ENCODE peak calls at places on chromosomes 6 and 20, in six cellular contexts. V is transverse colon, O is A549, Z is spleen, L is heart left ventricle, G is body of pancreas. R is an unnamed sample.
A peak's percentile ranks its signal among the peaks of the same experiment; 100 is the strongest.

GRCh38 chr6:52664185-52664990 is 6.5 kb upstream of the TMEM14A start:
- DNase-seq in V (peak; percentile 94), O (peak; percentile 94), Z (peak; percentile 91), L (peak; percentile 90), G (peak; percentile 96), R (peak; percentile 88)

GRCh38 chr20:15818651-15819071 is 754.6 kb downstream of the KIF16B start:
- DNase-seq in V (no peak), O (no peak), Z (no peak), L (no peak), G (no peak), R (no peak)

GRCh38 chr20:8305449-8305978 is 173.4 kb downstream of the PLCB1 start:
- DNase-seq in V (peak; percentile 53), O (peak; percentile 8), Z (peak; percentile 85), L (peak; percentile 51), G (peak; percentile 63), R (peak; percentile 74)

GRCh38 chr6:25896252-25896651 is 22.2 kb upstream of the SLC17A3 start:
- DNase-seq in V (no peak), O (no peak), Z (no peak), L (no peak), G (no peak), R (no peak)

GRCh38 chr6:88983532-88983931 is 20.1 kb upstream of the RNGTT start:
- DNase-seq in V (peak; percentile 42), O (peak; percentile 10), Z (no peak), L (no peak), G (peak; percentile 23), R (peak; percentile 7)

GRCh38 chr20:63284544-63284949 is 8.4 kb upstream of the COL20A1 start:
- DNase-seq in V (no peak), O (no peak), Z (no peak), L (no peak), G (no peak), R (no peak)

GRCh38 chr20:25006431-25007167 is 14.0 kb upstream of the APMAP start:
- DNase-seq in V (no peak), O (no peak), Z (peak; percentile 44), L (no peak), G (no peak), R (no peak)

GRCh38 chr6:89599727-89600126 is 38.8 kb downstream of the LYRM2 start:
- DNase-seq in V (no peak), O (no peak), Z (no peak), L (no peak), G (no peak), R (no peak)

GRCh38 chr6:50849016-50849748 is 30.5 kb downstream of the TFAP2B start:
- DNase-seq in V (no peak), O (no peak), Z (no peak), L (no peak), G (no peak), R (no peak)

GRCh38 chr20:45347297-45347935 is 808 bp downstream of the SDC4 start:
- DNase-seq in V (no peak), O (no peak), Z (no peak), L (no peak), G (no peak), R (no peak)

GRCh38 chr6:27890351-27891299 is 21.6 kb downstream of the OR2B2 start:
- DNase-seq in V (peak; percentile 79), O (peak; percentile 66), Z (peak; percentile 94), L (no peak), G (no peak), R (peak; percentile 96)

GRCh38 chr6:90131614-90132423 is 164.8 kb downstream of the BACH2 start:
- DNase-seq in V (no peak), O (no peak), Z (no peak), L (peak; percentile 33), G (no peak), R (no peak)

GRCh38 chr6:129105035-129105434 is 222.1 kb downstream of the LAMA2 start:
- DNase-seq in V (no peak), O (no peak), Z (no peak), L (peak; percentile 44), G (no peak), R (no peak)

GRCh38 chr6:136031982-136032381 is 180.5 kb downstream of the PDE7B start:
- DNase-seq in V (no peak), O (peak; percentile 29), Z (no peak), L (no peak), G (no peak), R (peak; percentile 8)

GRCh38 chr6:14883921-14884320 is 361.9 kb upstream of the JARID2 start:
- DNase-seq in V (no peak), O (no peak), Z (no peak), L (no peak), G (no peak), R (no peak)

GRCh38 chr6:68677119-68677518 is 42.0 kb downstream of the ADGRB3 start:
- DNase-seq in V (no peak), O (no peak), Z (no peak), L (no peak), G (no peak), R (no peak)

GRCh38 chr6:142459267-142459666 is 157.5 kb downstream of the ADGRG6 start:
- DNase-seq in V (no peak), O (no peak), Z (no peak), L (no peak), G (no peak), R (no peak)

GRCh38 chr6:147660334-147661311 is 152.1 kb downstream of the SAMD5 start:
- DNase-seq in V (no peak), O (no peak), Z (no peak), L (no peak), G (no peak), R (no peak)

GRCh38 chr6:77466055-77467028 is 3.1 kb upstream of the HTR1B start:
- DNase-seq in V (peak; percentile 30), O (peak; percentile 15), Z (no peak), L (no peak), G (peak; percentile 63), R (peak; percentile 21)

GRCh38 chr6:7165002-7165735 is 57.4 kb downstream of the RREB1 start:
- DNase-seq in V (no peak), O (no peak), Z (no peak), L (no peak), G (peak; percentile 30), R (peak; percentile 86)

GRCh38 chr6:92231220-92231701 is 1188.1 kb downstream of the EPHA7 start:
- DNase-seq in V (no peak), O (no peak), Z (no peak), L (no peak), G (no peak), R (no peak)

GRCh38 chr6:169536446-169537170 is 165.2 kb downstream of the WDR27 start:
- DNase-seq in V (no peak), O (no peak), Z (no peak), L (no peak), G (no peak), R (no peak)

GRCh38 chr20:38961530-38962043 is 557 bp upstream of the DHX35 start:
- DNase-seq in V (no peak), O (peak; percentile 17), Z (no peak), L (no peak), G (no peak), R (no peak)

GRCh38 chr6:33273129-33273923 is 1.5 kb downstream of the RPS18 start:
- DNase-seq in V (no peak), O (no peak), Z (no peak), L (no peak), G (no peak), R (no peak)
- TF ChIP-seq POLR2A in V (no peak), O (no peak), Z (no peak), L (no peak), G (no peak), R (no peak)

GRCh38 chr20:58417418-58417817 is 28.4 kb downstream of the VAPB start:
- DNase-seq in V (no peak), O (no peak), Z (no peak), L (no peak), G (no peak), R (no peak)

GRCh38 chr20:58424218-58424617 is 35.2 kb downstream of the VAPB start:
- DNase-seq in V (no peak), O (no peak), Z (no peak), L (no peak), G (no peak), R (no peak)

GRCh38 chr20:58418949-58419748 is 30.1 kb downstream of the VAPB start:
- DNase-seq in V (no peak), O (no peak), Z (no peak), L (no peak), G (no peak), R (no peak)

GRCh38 chr20:58420798-58421496 is 31.9 kb downstream of the VAPB start:
- DNase-seq in V (no peak), O (peak; percentile 47), Z (no peak), L (no peak), G (no peak), R (peak; percentile 27)

GRCh38 chr20:58421497-58421850 is 32.4 kb downstream of the VAPB start:
- DNase-seq in V (no peak), O (no peak), Z (no peak), L (no peak), G (no peak), R (no peak)
- TF ChIP-seq POLR2A in V (no peak), O (no peak), Z (no peak), L (no peak), G (no peak), R (no peak)

DNA sequence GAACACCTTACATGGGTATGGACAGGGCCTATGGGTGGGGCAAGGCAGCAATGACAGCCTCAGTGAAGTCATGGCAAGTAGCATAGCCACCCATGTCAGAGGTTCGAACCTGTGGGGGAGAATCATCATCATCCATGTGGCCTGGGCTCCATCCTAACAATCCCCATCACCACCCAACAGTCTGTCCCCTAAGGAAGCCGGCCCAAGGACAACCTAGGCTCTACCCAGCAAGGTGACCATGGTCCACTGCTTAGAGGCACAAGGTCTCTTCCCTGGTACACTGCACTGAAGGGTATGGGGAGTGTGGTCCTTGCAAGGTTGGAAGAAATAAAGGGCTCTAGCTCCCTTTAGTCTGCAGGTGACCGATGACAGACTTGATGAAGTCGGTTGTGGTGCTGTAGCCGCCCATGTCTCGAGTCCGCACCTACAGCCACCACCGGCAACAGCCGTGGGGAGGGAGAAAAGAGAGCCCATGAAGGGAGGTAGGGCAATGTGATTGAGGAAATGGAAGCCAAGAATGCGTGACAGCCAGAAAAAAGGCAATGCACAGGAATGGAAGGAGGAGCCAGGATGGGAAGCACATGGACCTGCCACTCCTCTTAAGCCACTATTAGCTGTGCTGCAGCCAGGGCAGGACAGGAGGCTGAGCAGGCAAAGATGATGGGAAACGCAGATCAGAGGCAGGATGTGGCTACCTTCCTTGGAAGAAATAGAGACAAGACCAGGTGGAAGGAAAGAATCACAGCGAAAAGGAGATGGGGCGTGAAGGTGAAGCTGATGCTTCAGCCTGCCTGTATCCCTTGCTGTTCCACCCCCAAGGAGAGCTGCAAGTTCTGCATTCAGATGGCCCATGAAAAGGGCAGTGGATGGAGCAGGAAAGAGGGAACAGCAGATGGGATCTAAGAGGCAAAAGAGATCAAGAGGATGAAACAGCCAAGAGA is 5.3 kb downstream of the IDH3B start:
- DNase-seq in V (no peak), O (peak; percentile 52), Z (no peak), L (no peak), G (no peak), R (no peak)
- TF ChIP-seq POLR2A in V (peak; percentile 7), O (no peak), Z (no peak), L (no peak), G (no peak), R (peak; percentile 31)

DNA sequence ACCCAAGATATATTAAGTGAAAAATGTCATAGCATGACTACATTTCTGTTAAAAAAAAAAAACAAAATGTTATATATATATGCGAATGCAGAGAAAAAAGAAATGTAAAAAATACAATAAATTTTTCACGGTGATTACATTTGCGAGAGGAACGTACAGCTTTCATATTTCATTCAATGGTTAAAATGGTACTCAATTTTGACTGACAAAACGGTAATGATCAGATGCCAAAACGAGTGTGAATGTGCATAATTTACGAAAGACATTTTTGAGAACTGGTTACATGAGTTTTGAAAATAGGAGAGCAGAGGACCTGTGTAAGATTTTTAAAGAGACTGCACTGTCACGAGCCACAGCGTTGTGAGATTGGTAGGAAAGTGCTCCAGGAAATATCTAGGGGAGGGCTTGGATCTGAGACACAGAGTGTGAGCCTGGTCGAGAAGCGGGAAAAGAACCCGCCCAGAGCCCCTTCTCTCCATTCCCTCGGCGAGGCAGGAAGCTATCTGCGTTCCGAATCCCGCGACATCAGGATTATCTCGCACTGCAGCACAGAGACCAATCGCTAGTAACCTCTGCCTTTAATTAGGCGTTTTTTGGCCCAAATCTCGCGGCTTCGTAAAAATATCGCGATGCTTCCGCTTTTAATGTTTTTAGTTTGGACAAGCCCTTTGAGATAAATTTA is 28.5 kb downstream of the TRIM27 start:
- DNase-seq in V (peak; percentile 95), O (peak; percentile 87), Z (peak; percentile 94), L (peak; percentile 93), G (peak; percentile 92), R (peak; percentile 97)
- TF ChIP-seq POLR2A in V (peak; percentile 65), O (peak; percentile 59), Z (no peak), L (no peak), G (peak; percentile 72), R (peak; percentile 91)